ENCODE peak calls at places on chromosome 9, in five cellular contexts. One of them, this sample, is unnamed.

GRCh38 chr9:113973963-113974413 is 97.9 kb downstream of the ZNF618 start:
- DNase-seq in hepatocyte: no peak
- DNase-seq in heart left ventricle: no peak
- DNase-seq in body of pancreas: no peak
- DNase-seq in GM23338: no peak
- DNase-seq in this sample: no peak

GRCh38 chr9:107674937-107675277 is 185.3 kb upstream of the KLF4 start:
- DNase-seq in heart left ventricle: peak; percentile 37
- DNase-seq in GM23338: no peak
- DNase-seq in body of pancreas: no peak
- DNase-seq in hepatocyte: no peak
- DNase-seq in this sample: no peak

GRCh38 chr9:77601476-77602056 is 46.6 kb downstream of the GNA14 start:
- DNase-seq in heart left ventricle: no peak
- DNase-seq in body of pancreas: no peak
- DNase-seq in GM23338: no peak
- DNase-seq in hepatocyte: no peak
- DNase-seq in this sample: no peak

GRCh38 chr9:93260290-93261066 is 76.5 kb downstream of the WNK2 start:
- DNase-seq in body of pancreas: no peak
- DNase-seq in heart left ventricle: no peak
- DNase-seq in GM23338: no peak
- DNase-seq in hepatocyte: no peak
- DNase-seq in this sample: peak; percentile 28

GRCh38 chr9:15211994-15212501 is 95.0 kb downstream of the TTC39B start:
- DNase-seq in hepatocyte: no peak
- DNase-seq in GM23338: no peak
- DNase-seq in heart left ventricle: no peak
- DNase-seq in body of pancreas: no peak
- DNase-seq in this sample: no peak

GRCh38 chr9:112570731-112571167 is 84.1 kb downstream of the KIAA1958 start:
- DNase-seq in heart left ventricle: no peak
- DNase-seq in body of pancreas: peak; percentile 62
- DNase-seq in GM23338: no peak
- DNase-seq in hepatocyte: peak; percentile 53
- DNase-seq in this sample: no peak

GRCh38 chr9:108636023-108636422 is 219.8 kb downstream of the ACTL7B start:
- DNase-seq in hepatocyte: peak; percentile 40
- DNase-seq in heart left ventricle: no peak
- DNase-seq in body of pancreas: no peak
- DNase-seq in GM23338: peak; percentile 52
- DNase-seq in this sample: peak; percentile 47

GRCh38 chr9:74948897-74949296 is 3.8 kb downstream of the C9orf40 start:
- DNase-seq in hepatocyte: no peak
- DNase-seq in GM23338: no peak
- DNase-seq in body of pancreas: no peak
- DNase-seq in heart left ventricle: no peak
- DNase-seq in this sample: no peak

GRCh38 chr9:36332006-36332405 is 68.1 kb downstream of the RNF38 start:
- DNase-seq in heart left ventricle: no peak
- DNase-seq in hepatocyte: no peak
- DNase-seq in GM23338: no peak
- DNase-seq in body of pancreas: no peak
- DNase-seq in this sample: no peak

GRCh38 chr9:70563437-70564204 is 149.2 kb upstream of the KLF9 start:
- DNase-seq in hepatocyte: no peak
- DNase-seq in GM23338: no peak
- DNase-seq in body of pancreas: no peak
- DNase-seq in heart left ventricle: no peak
- DNase-seq in this sample: no peak

GRCh38 chr9:8961186-8961666 is 1161.6 kb upstream of the DMAC1 start:
- DNase-seq in GM23338: no peak
- DNase-seq in hepatocyte: peak; percentile 27
- DNase-seq in body of pancreas: no peak
- DNase-seq in heart left ventricle: peak; percentile 65
- DNase-seq in this sample: no peak

GRCh38 chr9:95206143-95206542 is 111.4 kb downstream of the FANCC start:
- DNase-seq in body of pancreas: no peak
- DNase-seq in hepatocyte: no peak
- DNase-seq in heart left ventricle: no peak
- DNase-seq in GM23338: no peak
- DNase-seq in this sample: no peak

GRCh38 chr9:12604154-12604825 is 88.9 kb upstream of the TYRP1 start:
- DNase-seq in heart left ventricle: no peak
- DNase-seq in body of pancreas: no peak
- DNase-seq in GM23338: no peak
- DNase-seq in hepatocyte: peak; percentile 30
- DNase-seq in this sample: no peak

GRCh38 chr9:89623925-89624420 is 19.2 kb downstream of the GADD45G start:
- DNase-seq in GM23338: no peak
- DNase-seq in body of pancreas: peak; percentile 63
- DNase-seq in heart left ventricle: peak; percentile 52
- DNase-seq in hepatocyte: no peak
- DNase-seq in this sample: no peak

GRCh38 chr9:78468231-78468630 is 171.3 kb downstream of the PSAT1 start:
- DNase-seq in heart left ventricle: no peak
- DNase-seq in hepatocyte: no peak
- DNase-seq in body of pancreas: no peak
- DNase-seq in GM23338: no peak
- DNase-seq in this sample: no peak

GRCh38 chr9:97518909-97519307 is 17.4 kb downstream of the TMOD1 start:
- DNase-seq in heart left ventricle: no peak
- DNase-seq in body of pancreas: no peak
- DNase-seq in GM23338: no peak
- DNase-seq in hepatocyte: peak; percentile 72
- DNase-seq in this sample: no peak

GRCh38 chr9:133121200-133122166 is at the start of gene RALGDS:
- DNase-seq in GM23338: peak; percentile 94
- DNase-seq in heart left ventricle: peak; percentile 93
- DNase-seq in body of pancreas: peak; percentile 92
- DNase-seq in hepatocyte: peak; percentile 97
- DNase-seq in this sample: peak; percentile 100

GRCh38 chr9:126919193-126919592 is 4.6 kb downstream of the RALGPS1 start:
- DNase-seq in heart left ventricle: no peak
- DNase-seq in hepatocyte: peak; percentile 30
- DNase-seq in body of pancreas: no peak
- DNase-seq in GM23338: no peak
- DNase-seq in this sample: no peak

GRCh38 chr9:134156564-134157377 is 7.6 kb downstream of the RNU6ATAC start:
- DNase-seq in heart left ventricle: no peak
- DNase-seq in GM23338: no peak
- DNase-seq in body of pancreas: no peak
- DNase-seq in hepatocyte: no peak
- DNase-seq in this sample: no peak

GRCh38 chr9:19493174-19493811 is 84.5 kb downstream of the ACER2 start:
- DNase-seq in body of pancreas: peak; percentile 42
- DNase-seq in heart left ventricle: peak; percentile 90
- DNase-seq in hepatocyte: peak; percentile 76
- DNase-seq in GM23338: peak; percentile 84
- DNase-seq in this sample: peak; percentile 75

GRCh38 chr9:16417101-16417500 is 453.4 kb downstream of the BNC2 start:
- DNase-seq in hepatocyte: peak; percentile 29
- DNase-seq in body of pancreas: no peak
- DNase-seq in GM23338: no peak
- DNase-seq in heart left ventricle: no peak
- DNase-seq in this sample: no peak
- H3K4me3 ChIP-seq in hepatocyte: no peak overlapping the region
- H3K4me3 ChIP-seq in body of pancreas: no peak overlapping the region
- H3K4me3 ChIP-seq in GM23338: no peak overlapping the region
- H3K4me3 ChIP-seq in heart left ventricle: peak overlapping the region; percentile 11
- H3K4me3 ChIP-seq in this sample: no peak overlapping the region

GRCh38 chr9:128824911-128825310 is 4.7 kb downstream of the SPOUT1 start:
- DNase-seq in hepatocyte: no peak
- DNase-seq in body of pancreas: no peak
- DNase-seq in heart left ventricle: no peak
- DNase-seq in GM23338: no peak
- DNase-seq in this sample: no peak
- H3K36me3 ChIP-seq in hepatocyte: no peaks in the 10 kb centered on the region
- H3K36me3 ChIP-seq in body of pancreas: no peaks in the 10 kb centered on the region
- H3K36me3 ChIP-seq in heart left ventricle: peaks cover 67% of the 10 kb centered on the region
- H3K36me3 ChIP-seq in GM23338: peaks cover 14% of the 10 kb centered on the region
- H3K36me3 ChIP-seq in this sample: peaks cover 38% of the 10 kb centered on the region

GRCh38 chr9:130997395-130997684 is 11.6 kb upstream of the LAMC3 start:
- DNase-seq in GM23338: no peak
- DNase-seq in hepatocyte: no peak
- DNase-seq in heart left ventricle: no peak
- DNase-seq in body of pancreas: no peak
- DNase-seq in this sample: no peak
- H3K27me3 ChIP-seq in GM23338: no peaks in the 10 kb centered on the region
- H3K27me3 ChIP-seq in hepatocyte: peaks cover 10% of the 10 kb centered on the region
- H3K27me3 ChIP-seq in heart left ventricle: peaks cover 4% of the 10 kb centered on the region
- H3K27me3 ChIP-seq in body of pancreas: no peaks in the 10 kb centered on the region
- H3K27me3 ChIP-seq in this sample: peaks cover 2% of the 10 kb centered on the region

DNA sequence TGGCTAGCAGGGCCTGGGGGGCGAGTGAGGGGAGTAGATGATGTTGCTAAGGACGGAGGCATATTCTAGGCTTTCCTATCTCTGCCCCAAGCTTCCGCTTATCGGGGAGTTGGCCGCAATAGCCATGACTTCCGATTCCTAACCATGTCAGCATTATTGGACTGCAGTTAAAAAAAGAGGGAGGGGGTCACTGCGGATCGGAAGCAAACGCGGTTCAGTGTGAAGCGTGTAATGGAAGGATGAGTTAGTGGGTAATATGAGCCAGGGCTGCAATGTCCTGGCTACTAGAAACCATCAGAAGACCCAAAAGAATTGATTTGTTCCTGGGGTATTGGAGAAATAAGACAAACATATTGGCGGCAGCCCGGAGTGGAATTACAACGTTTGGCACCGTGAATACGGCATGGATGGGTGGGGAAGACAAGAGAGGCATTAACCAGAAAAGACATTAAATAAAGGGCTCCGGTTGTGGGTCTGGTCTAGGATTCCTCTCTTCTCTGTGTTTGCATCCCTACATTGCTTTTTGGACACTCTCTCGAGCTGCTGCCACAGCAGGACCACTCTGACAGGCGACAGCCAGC is 138.8 kb upstream of the PALM2AKAP2 start:
- DNase-seq in body of pancreas: no peak
- DNase-seq in GM23338: no peak
- DNase-seq in heart left ventricle: no peak
- DNase-seq in hepatocyte: no peak
- DNase-seq in this sample: no peak
- H3K4me3 ChIP-seq in body of pancreas: no peak overlapping the region
- H3K4me3 ChIP-seq in GM23338: peak overlapping the region; percentile 78
- H3K4me3 ChIP-seq in heart left ventricle: peak overlapping the region; percentile 62
- H3K4me3 ChIP-seq in hepatocyte: peak overlapping the region; percentile 58
- H3K4me3 ChIP-seq in this sample: peak overlapping the region; percentile 41